ENCODE peak calls at places on chromosomes 5 and 9, in six cellular contexts. One of them, this sample, is unnamed.
A peak's percentile ranks its signal among the peaks of the same experiment; 100 is the strongest.

GRCh38 chr5:132877938-132878337 is 4.5 kb downstream of the LEAP2 start:
- DNase-seq in uterus: no peak
- DNase-seq in AG10803: no peak
- DNase-seq in endothelial cell: no peak
- DNase-seq in HFFc6: peak; percentile 43
- DNase-seq in RWPE1: no peak
- DNase-seq in this sample: no peak

GRCh38 chr9:97773091-97773490 is 76.0 kb upstream of the XPA start:
- DNase-seq in RWPE1: peak; percentile 54
- DNase-seq in uterus: no peak
- DNase-seq in endothelial cell: no peak
- DNase-seq in HFFc6: no peak
- DNase-seq in AG10803: no peak
- DNase-seq in this sample: no peak

GRCh38 chr5:172223901-172224873 is 30.2 kb downstream of the EFCAB9 start:
- DNase-seq in RWPE1: no peak
- DNase-seq in endothelial cell: no peak
- DNase-seq in uterus: no peak
- DNase-seq in AG10803: no peak
- DNase-seq in HFFc6: no peak
- DNase-seq in this sample: no peak

GRCh38 chr9:78971505-78971904 is 600.3 kb upstream of the TLE4 start:
- DNase-seq in HFFc6: no peak
- DNase-seq in endothelial cell: no peak
- DNase-seq in AG10803: no peak
- DNase-seq in uterus: no peak
- DNase-seq in RWPE1: no peak
- DNase-seq in this sample: no peak

GRCh38 chr9:29212590-29213373 is 1639.5 kb upstream of the C9orf72 start:
- DNase-seq in RWPE1: peak; percentile 33
- DNase-seq in endothelial cell: peak; percentile 58
- DNase-seq in uterus: peak; percentile 37
- DNase-seq in HFFc6: no peak
- DNase-seq in AG10803: no peak
- DNase-seq in this sample: peak; percentile 29

GRCh38 chr5:97037819-97038218 is 101.9 kb downstream of the LNPEP start:
- DNase-seq in RWPE1: no peak
- DNase-seq in AG10803: no peak
- DNase-seq in HFFc6: no peak
- DNase-seq in uterus: no peak
- DNase-seq in endothelial cell: no peak
- DNase-seq in this sample: no peak

GRCh38 chr9:107807183-107807582 is 317.6 kb upstream of the KLF4 start:
- DNase-seq in HFFc6: no peak
- DNase-seq in AG10803: peak; percentile 73
- DNase-seq in endothelial cell: no peak
- DNase-seq in RWPE1: no peak
- DNase-seq in uterus: no peak
- DNase-seq in this sample: no peak

GRCh38 chr9:129052592-129052991 is 16.2 kb downstream of the MIGA2 start:
- DNase-seq in endothelial cell: no peak
- DNase-seq in HFFc6: no peak
- DNase-seq in AG10803: no peak
- DNase-seq in uterus: no peak
- DNase-seq in RWPE1: peak; percentile 73
- DNase-seq in this sample: no peak

GRCh38 chr5:125043781-125044391 is 297.4 kb upstream of the ZNF608 start:
- DNase-seq in endothelial cell: no peak
- DNase-seq in HFFc6: peak; percentile 19
- DNase-seq in RWPE1: peak; percentile 88
- DNase-seq in AG10803: peak; percentile 86
- DNase-seq in uterus: peak; percentile 22
- DNase-seq in this sample: no peak

GRCh38 chr9:84331119-84331791 is 9.3 kb downstream of the SLC28A3 start:
- DNase-seq in RWPE1: peak; percentile 25
- DNase-seq in uterus: no peak
- DNase-seq in endothelial cell: no peak
- DNase-seq in AG10803: peak; percentile 25
- DNase-seq in HFFc6: no peak
- DNase-seq in this sample: no peak

GRCh38 chr5:1480217-1480616 is 35.0 kb upstream of the SLC6A3 start:
- DNase-seq in HFFc6: no peak
- DNase-seq in AG10803: no peak
- DNase-seq in uterus: no peak
- DNase-seq in endothelial cell: no peak
- DNase-seq in RWPE1: no peak
- DNase-seq in this sample: no peak

GRCh38 chr5:115461093-115461492 is 83.5 kb downstream of the FEM1C start:
- DNase-seq in endothelial cell: no peak
- DNase-seq in uterus: no peak
- DNase-seq in RWPE1: no peak
- DNase-seq in AG10803: peak; percentile 38
- DNase-seq in HFFc6: peak; percentile 8
- DNase-seq in this sample: no peak

GRCh38 chr5:84032404-84032803 is 311.7 kb upstream of the HAPLN1 start:
- DNase-seq in endothelial cell: no peak
- DNase-seq in HFFc6: no peak
- DNase-seq in AG10803: peak; percentile 38
- DNase-seq in uterus: no peak
- DNase-seq in RWPE1: no peak
- DNase-seq in this sample: no peak

GRCh38 chr5:88190106-88190834 is 78.4 kb downstream of the TMEM161B start:
- DNase-seq in RWPE1: no peak
- DNase-seq in endothelial cell: no peak
- DNase-seq in uterus: no peak
- DNase-seq in HFFc6: no peak
- DNase-seq in AG10803: no peak
- DNase-seq in this sample: no peak

GRCh38 chr9:124805186-124805585 is 28.3 kb downstream of the OLFML2A start:
- DNase-seq in endothelial cell: no peak
- DNase-seq in RWPE1: no peak
- DNase-seq in HFFc6: no peak
- DNase-seq in uterus: no peak
- DNase-seq in AG10803: peak; percentile 29
- DNase-seq in this sample: no peak

GRCh38 chr5:137836997-137837396 is 30.7 kb upstream of the MYOT start:
- DNase-seq in endothelial cell: no peak
- DNase-seq in RWPE1: no peak
- DNase-seq in HFFc6: no peak
- DNase-seq in uterus: no peak
- DNase-seq in AG10803: peak; percentile 6
- DNase-seq in this sample: no peak

GRCh38 chr5:6728011-6728794 is 15.0 kb downstream of the TENT4A start:
- DNase-seq in RWPE1: no peak
- DNase-seq in HFFc6: no peak
- DNase-seq in AG10803: no peak
- DNase-seq in uterus: no peak
- DNase-seq in endothelial cell: no peak
- DNase-seq in this sample: no peak

DNA sequence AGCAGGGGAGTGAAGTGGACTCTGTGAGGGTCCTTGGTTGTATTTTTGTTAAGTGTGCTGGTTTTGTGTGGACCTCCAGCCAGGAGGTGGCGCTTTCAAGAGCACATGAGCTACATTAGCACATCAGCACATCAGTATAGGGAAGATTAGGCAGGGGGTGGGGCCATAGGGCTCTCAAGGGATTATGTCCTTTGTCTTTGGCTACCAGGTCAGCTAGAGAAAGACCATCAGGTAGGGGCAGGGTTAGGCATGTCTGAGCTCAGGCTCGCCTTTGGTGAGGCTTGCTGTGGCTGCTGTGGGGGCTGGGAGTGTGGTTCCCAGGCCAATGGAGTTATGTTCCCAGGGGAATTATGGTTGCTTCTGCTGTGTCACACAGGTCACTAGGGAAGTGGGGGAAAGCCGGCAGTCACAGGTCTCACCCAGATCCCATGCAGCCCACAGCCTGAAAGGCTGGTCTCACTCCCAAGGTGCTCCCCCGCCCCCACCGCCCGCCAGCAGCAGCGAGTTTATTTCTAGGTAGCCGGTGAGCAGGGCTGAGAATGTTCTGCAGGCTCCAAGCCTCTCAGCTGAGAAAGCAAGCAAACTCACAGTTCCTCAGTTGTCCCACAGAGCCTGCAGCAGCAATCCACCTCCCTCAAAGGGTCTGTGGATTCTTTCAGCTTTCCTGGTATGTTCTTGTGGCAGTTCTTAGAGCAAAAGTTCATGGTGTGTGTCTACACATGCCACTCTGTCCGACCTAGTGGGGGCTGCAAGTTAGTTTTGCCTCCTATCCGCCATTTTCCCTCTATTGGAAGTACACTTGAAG is 13.7 kb downstream of the OR1J1 start:
- DNase-seq in uterus: no peak
- DNase-seq in RWPE1: no peak
- DNase-seq in AG10803: no peak
- DNase-seq in HFFc6: no peak
- DNase-seq in endothelial cell: no peak
- DNase-seq in this sample: no peak
- TF ChIP-seq CTCF in uterus: no peak
- TF ChIP-seq CTCF in RWPE1: peak; percentile 61
- TF ChIP-seq CTCF in AG10803: peak; percentile 14
- TF ChIP-seq CTCF in HFFc6: peak; percentile 62
- TF ChIP-seq CTCF in endothelial cell: no peak
- TF ChIP-seq CTCF in this sample: no peak

DNA sequence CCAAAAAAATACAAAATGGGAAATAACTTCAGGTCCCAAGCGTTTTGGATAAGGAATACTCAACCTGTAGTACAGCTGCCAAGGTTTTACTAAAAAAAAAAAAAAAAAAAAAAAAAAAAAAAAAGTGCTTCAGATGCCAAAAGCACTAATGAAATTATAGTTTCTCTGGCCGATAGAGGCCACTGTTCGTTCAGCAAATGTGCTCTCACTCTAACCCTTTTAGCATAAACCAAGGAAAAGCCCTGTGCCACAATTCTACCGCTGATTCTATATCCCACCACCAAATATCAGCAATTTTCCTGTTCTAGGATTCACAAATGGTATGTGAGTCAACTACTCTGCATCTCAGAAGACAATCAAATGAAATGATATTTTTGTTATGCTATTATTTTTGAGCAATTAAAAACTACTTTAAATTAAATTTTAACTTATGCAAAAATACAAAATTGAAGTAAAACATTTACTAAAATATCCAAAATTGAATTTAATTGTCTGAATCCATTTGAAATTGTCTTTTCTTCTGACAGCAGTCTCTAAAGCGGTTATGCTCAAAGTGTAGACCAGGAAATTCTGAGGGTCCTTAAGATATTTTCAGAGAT is 79.8 kb downstream of the RICTOR start:
- DNase-seq in endothelial cell: peak; percentile 34
- DNase-seq in RWPE1: peak; percentile 59
- DNase-seq in HFFc6: peak; percentile 71
- DNase-seq in AG10803: peak; percentile 71
- DNase-seq in uterus: peak; percentile 44
- DNase-seq in this sample: no peak
- TF ChIP-seq CTCF in endothelial cell: peak; percentile 28
- TF ChIP-seq CTCF in RWPE1: peak; percentile 61
- TF ChIP-seq CTCF in HFFc6: peak; percentile 82
- TF ChIP-seq CTCF in AG10803: peak; percentile 73
- TF ChIP-seq CTCF in uterus: peak; percentile 51
- TF ChIP-seq CTCF in this sample: peak; percentile 70

DNA sequence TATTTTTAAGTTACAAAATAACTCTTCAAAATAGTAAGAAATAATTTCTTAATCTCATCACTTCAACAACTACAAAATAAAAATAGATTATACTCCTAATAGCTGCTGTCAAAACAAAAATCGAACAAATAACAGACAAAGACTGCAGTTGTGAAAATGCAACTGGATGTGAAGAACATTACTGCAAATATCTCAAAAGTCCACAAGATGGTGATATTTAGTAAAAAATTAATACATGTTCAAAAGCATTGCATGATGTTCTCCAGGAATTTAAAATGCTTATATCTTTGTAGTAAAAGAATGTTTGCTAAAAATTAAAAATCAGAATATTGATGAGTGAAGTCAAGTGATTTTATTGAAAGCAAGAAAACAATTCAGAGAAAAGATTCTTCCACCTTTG is 66.2 kb downstream of the MPDZ start:
- DNase-seq in RWPE1: peak; percentile 8
- DNase-seq in uterus: no peak
- DNase-seq in HFFc6: peak; percentile 21
- DNase-seq in AG10803: peak; percentile 40
- DNase-seq in endothelial cell: no peak
- DNase-seq in this sample: no peak
- TF ChIP-seq CTCF in RWPE1: peak; percentile 12
- TF ChIP-seq CTCF in uterus: peak; percentile 18
- TF ChIP-seq CTCF in HFFc6: peak; percentile 79
- TF ChIP-seq CTCF in AG10803: peak; percentile 43
- TF ChIP-seq CTCF in endothelial cell: peak; percentile 40
- TF ChIP-seq CTCF in this sample: peak; percentile 64

DNA sequence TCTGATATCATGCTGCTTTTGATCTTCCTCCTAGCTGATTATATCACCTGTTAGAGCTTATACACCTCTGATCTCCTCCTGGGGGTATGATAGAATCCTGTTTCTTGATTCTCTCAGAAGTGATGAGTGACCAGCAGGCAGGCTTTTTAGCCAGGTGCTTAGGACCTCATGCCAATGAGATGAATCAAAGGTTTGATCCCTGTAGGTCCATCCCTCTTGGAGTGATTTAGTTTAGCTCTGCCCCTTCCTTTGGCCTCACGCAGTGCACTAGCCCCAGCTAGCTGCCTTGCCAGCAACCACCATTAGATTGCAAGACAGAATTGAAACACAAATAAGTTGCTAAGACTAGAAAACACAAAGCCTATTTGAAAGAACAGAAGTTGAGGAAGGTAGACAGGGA is 84.4 kb downstream of the ZSWIM6 start:
- DNase-seq in RWPE1: peak; percentile 30
- DNase-seq in uterus: no peak
- DNase-seq in AG10803: no peak
- DNase-seq in HFFc6: no peak
- DNase-seq in endothelial cell: no peak
- DNase-seq in this sample: no peak
- TF ChIP-seq CTCF in RWPE1: no peak
- TF ChIP-seq CTCF in uterus: no peak
- TF ChIP-seq CTCF in AG10803: no peak
- TF ChIP-seq CTCF in HFFc6: no peak
- TF ChIP-seq CTCF in endothelial cell: no peak
- TF ChIP-seq CTCF in this sample: no peak

DNA sequence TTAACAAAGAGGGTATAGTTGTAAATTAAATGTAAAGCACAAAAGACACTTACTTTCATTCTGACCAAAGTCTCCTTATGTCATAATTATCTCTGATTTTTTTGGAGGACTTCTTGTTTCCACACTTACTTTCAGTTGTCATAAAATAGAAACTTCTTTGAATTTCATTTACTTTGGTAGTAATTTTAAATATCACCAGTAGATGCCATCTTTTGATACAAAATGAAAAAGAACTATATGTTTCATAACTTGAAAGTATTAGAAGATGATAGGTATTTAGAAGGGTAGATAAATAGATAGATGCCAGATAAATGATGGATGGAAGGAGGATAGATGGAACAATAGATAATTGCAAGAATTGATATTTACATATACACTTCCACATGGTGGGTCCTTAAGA is 1865.3 kb upstream of the CDH9 start:
- DNase-seq in AG10803: no peak
- DNase-seq in HFFc6: no peak
- DNase-seq in endothelial cell: no peak
- DNase-seq in uterus: no peak
- DNase-seq in RWPE1: no peak
- DNase-seq in this sample: no peak
- TF ChIP-seq CTCF in AG10803: no peak
- TF ChIP-seq CTCF in HFFc6: no peak
- TF ChIP-seq CTCF in endothelial cell: no peak
- TF ChIP-seq CTCF in uterus: no peak
- TF ChIP-seq CTCF in RWPE1: peak; percentile 22
- TF ChIP-seq CTCF in this sample: no peak

This sample was measured in neural crest cell.